ENCODE peak calls at places on chromosomes 11 and 22, in five cellular contexts. E is GM13977, W is fibroblast of lung, R is heart right ventricle, A is keratinocyte. V is an unnamed sample.

GRCh38 chr11:6307879-6308278 is 12.4 kb downstream of the CAVIN3 start:
- DNase-seq in E (no peak), A (no peak), W (peak; percentile 44), R (no peak), V (no peak)

GRCh38 chr22:38758276-38758945 is 2.6 kb upstream of the SUN2 start:
- DNase-seq in R (no peak), E (peak; percentile 71), W (no peak), A (no peak), V (no peak)

GRCh38 chr22:44892803-44893730 is 116.7 kb downstream of the PHF21B start:
- DNase-seq in A (no peak), R (no peak), E (no peak), W (no peak), V (no peak)

GRCh38 chr11:25992254-25992653 is 339.7 kb upstream of the ANO3 start:
- DNase-seq in W (peak; percentile 49), A (no peak), R (no peak), E (no peak), V (no peak)

GRCh38 chr22:17098379-17098819 is 13.6 kb downstream of the IL17RA start:
- DNase-seq in R (no peak), E (no peak), A (no peak), W (no peak), V (no peak)

GRCh38 chr22:44455151-44455962 is 42.7 kb downstream of the RTL6 start:
- DNase-seq in W (no peak), A (no peak), R (no peak), E (peak; percentile 52), V (no peak)

GRCh38 chr11:90556612-90557011 is 333.8 kb upstream of the CHORDC1 start:
- DNase-seq in A (no peak), E (no peak), W (no peak), R (peak; percentile 16), V (no peak)

GRCh38 chr11:11581493-11581880 is 40.3 kb downstream of the GALNT18 start:
- DNase-seq in W (no peak), A (no peak), E (no peak), R (no peak), V (no peak)

GRCh38 chr22:28154856-28155255 is 235.8 kb upstream of the PITPNB start:
- DNase-seq in A (no peak), W (no peak), R (no peak), E (no peak), V (no peak)

GRCh38 chr22:44702479-44703219 is 645 bp downstream of the PRR5 start:
- DNase-seq in R (no peak), A (no peak), W (peak; percentile 41), E (no peak), V (no peak)

GRCh38 chr22:46297151-46297819 is 615 bp downstream of the GTSE1 start:
- DNase-seq in E (no peak), R (no peak), W (peak; percentile 9), A (no peak), V (peak; percentile 51)

GRCh38 chr11:14054708-14055107 is 92.2 kb downstream of the SPON1 start:
- DNase-seq in R (peak; percentile 32), E (no peak), W (peak; percentile 56), A (no peak), V (no peak)

GRCh38 chr22:24285245-24285644 is 14.6 kb downstream of the SPECC1L start:
- DNase-seq in A (no peak), R (no peak), W (peak; percentile 42), E (no peak), V (peak; percentile 41)

GRCh38 chr11:37505406-37505805 is 907.4 kb upstream of the RAG2 start:
- DNase-seq in R (no peak), W (no peak), A (no peak), E (no peak), V (no peak)

GRCh38 chr11:76748931-76749330 is 34.2 kb upstream of the TSKU start:
- DNase-seq in E (no peak), R (no peak), W (no peak), A (no peak), V (no peak)

GRCh38 chr11:45812581-45813548 is 7.9 kb downstream of the SLC35C1 start:
- DNase-seq in E (no peak), W (no peak), R (no peak), A (no peak), V (no peak)

GRCh38 chr11:116232364-116232801 is 540.4 kb downstream of the BUD13 start:
- DNase-seq in W (no peak), E (no peak), R (no peak), A (no peak), V (no peak)

GRCh38 chr11:35664977-35665441 is 2.4 kb downstream of the TRIM44 start:
- DNase-seq in W (no peak), R (no peak), A (no peak), E (no peak), V (no peak)

GRCh38 chr22:37544955-37545702 is 15.2 kb upstream of the CDC42EP1 start:
- DNase-seq in E (peak; percentile 70), W (peak; percentile 65), R (peak; percentile 81), A (no peak), V (peak; percentile 63)

GRCh38 chr11:115151010-115151409 is 353.2 kb downstream of the CADM1 start:
- DNase-seq in R (no peak), E (no peak), A (no peak), W (no peak), V (no peak)

GRCh38 chr11:28346721-28347120 is 238.5 kb downstream of the METTL15 start:
- DNase-seq in W (no peak), E (no peak), A (no peak), R (no peak), V (no peak)

GRCh38 chr11:44340656-44341055 is 30.7 kb upstream of the ALX4 start:
- DNase-seq in E (no peak), A (no peak), W (no peak), R (no peak), V (no peak)

GRCh38 chr22:20117656-20118571 is 888 bp upstream of the TRMT2A start:
- DNase-seq in R (peak; percentile 36), A (no peak), E (peak; percentile 79), W (peak; percentile 8), V (peak; percentile 18)

GRCh38 chr11:133952199-133953190 is 4.3 kb downstream of the IGSF9B start:
- DNase-seq in E (no peak), R (no peak), A (no peak), W (no peak), V (no peak)

GRCh38 chr11:116808262-116809175 is 14.6 kb downstream of the APOA4 start:
- DNase-seq in W (peak; percentile 77), A (no peak), R (no peak), E (no peak), V (peak; percentile 54)

GRCh38 chr22:46321387-46321775 is 14.1 kb upstream of the TRMU start:
- DNase-seq in R (no peak), E (no peak), A (no peak), W (no peak), V (no peak)

GRCh38 chr11:118488480-118489109 is 38.7 kb upstream of the TTC36 start:
- DNase-seq in E (peak; percentile 82), A (peak; percentile 30), R (peak; percentile 61), W (peak; percentile 88), V (peak; percentile 73)

GRCh38 chr11:118491041-118491440 is 36.2 kb upstream of the TTC36 start:
- DNase-seq in E (no peak), W (no peak), R (no peak), A (no peak), V (no peak)

GRCh38 chr11:118484405-118484804 is 42.9 kb upstream of the TTC36 start:
- DNase-seq in A (no peak), E (no peak), R (no peak), W (no peak), V (no peak)

DNA sequence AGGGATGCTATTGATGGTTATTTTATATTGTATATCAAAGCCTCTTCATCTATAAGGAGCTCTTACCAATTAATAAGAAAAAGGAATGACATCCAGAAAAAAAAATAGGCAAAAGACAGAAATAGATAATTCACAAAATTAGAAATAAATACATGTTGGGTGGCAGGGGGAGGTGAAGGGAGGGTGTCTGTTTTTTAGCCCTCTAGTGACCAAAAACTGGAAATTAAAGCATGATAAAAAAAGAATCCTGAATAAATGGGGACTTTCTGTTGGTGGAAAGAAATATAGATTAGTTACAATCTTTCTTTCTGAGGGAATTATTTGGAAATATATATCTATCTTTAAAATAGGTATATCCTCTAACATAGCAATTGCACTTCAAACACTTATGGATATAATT is 42.0 kb upstream of the TTC36 start:
- DNase-seq in A (no peak), W (no peak), E (no peak), R (no peak), V (no peak)
- TF ChIP-seq CTCF in A (no peak), W (no peak), E (no peak), R (no peak), V (peak; percentile 58)

DNA sequence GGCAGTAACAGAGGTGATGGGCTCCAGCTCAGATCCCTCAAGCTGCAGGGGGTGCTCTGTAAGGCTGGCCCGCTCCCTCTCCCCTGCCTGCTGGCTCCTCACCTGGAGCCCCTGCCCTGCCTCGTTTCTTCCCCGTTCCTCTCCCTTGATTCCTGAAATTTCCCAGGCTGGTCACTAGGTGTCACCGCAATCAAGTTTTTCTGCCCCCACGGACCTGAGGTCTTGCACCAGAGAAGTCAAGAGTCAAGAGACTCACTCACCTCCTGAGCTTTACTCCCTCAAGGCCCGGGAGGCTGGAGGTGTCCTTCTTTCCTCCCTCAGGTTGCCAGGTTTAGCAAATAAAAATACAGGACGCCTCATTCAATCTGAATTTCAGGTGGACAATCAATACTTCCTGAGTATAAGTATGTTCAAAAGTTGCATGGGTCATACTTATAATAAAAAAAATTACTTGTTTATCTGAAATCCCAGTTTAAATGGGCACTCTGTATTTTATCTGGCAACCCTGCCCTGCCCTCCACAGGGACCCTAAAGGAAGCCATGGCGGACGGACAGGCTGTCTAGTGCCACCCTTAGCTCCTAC is 69.2 kb downstream of the SCUBE1 start:
- DNase-seq in W (peak; percentile 60), E (peak; percentile 85), A (peak; percentile 15), R (peak; percentile 39), V (peak; percentile 33)
- TF ChIP-seq CTCF in W (peak; percentile 88), E (peak; percentile 84), A (peak; percentile 77), R (peak; percentile 74), V (peak; percentile 79)

GRCh38 chr11:102614485-102614884 is 10.6 kb downstream of the MMP20 start:
- DNase-seq in A (no peak), E (no peak), R (no peak), W (no peak), V (no peak)
- TF ChIP-seq CTCF in A (no peak), E (peak; percentile 45), R (no peak), W (no peak), V (no peak)

GRCh38 chr22:50208939-50209892 is 8.4 kb downstream of the SELENOO start:
- DNase-seq in A (no peak), E (peak; percentile 43), R (no peak), W (no peak), V (no peak)

GRCh38 chr22:50208430-50208938 is 7.7 kb downstream of the SELENOO start:
- DNase-seq in R (no peak), A (no peak), W (no peak), E (no peak), V (no peak)

GRCh38 chr22:50207383-50208031 is 6.7 kb downstream of the SELENOO start:
- DNase-seq in A (no peak), E (no peak), W (no peak), R (no peak), V (no peak)

GRCh38 chr22:50205781-50206569 is 5.2 kb downstream of the SELENOO start:
- DNase-seq in E (no peak), A (no peak), R (no peak), W (no peak), V (no peak)

DNA sequence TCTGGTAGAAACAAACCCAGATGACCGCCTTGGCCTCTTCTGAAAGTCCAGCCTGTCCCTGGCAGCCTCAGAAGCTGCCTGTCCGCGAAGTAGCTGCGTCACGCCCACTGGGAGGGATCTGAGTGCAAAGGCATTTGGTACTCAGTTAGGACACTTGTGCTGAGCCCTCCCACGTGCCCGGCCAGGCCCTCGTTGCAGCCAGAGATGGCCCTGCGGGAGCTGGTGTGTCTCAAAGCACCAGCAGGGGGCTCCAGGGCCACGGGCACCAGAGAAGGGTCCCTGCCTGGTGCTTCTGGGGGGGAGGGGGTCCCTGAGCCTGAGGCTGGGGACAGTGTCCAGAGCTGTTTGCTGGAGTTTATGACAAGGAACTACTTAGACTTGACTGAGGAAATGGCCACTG is 5.8 kb downstream of the SELENOO start:
- DNase-seq in R (peak; percentile 68), E (no peak), A (no peak), W (peak; percentile 49), V (no peak)
- TF ChIP-seq CTCF in R (peak; percentile 55), E (peak; percentile 45), A (peak; percentile 47), W (peak; percentile 23), V (peak; percentile 75)